ENCODE peak calls at places on chromosomes 13 and 19, in ten cellular contexts. One of them, this sample, is unnamed.

GRCh38 chr19:41263042-41263849 is 926 bp upstream of the HNRNPUL1 start:
- DNase-seq in NCI-H1105: peak
- DNase-seq in stimulated activated CD8-positive, alpha-beta memory T cell treated with anti-CD3 and anti-CD28 coated beads, Interleukin-7, amount 100 ng/mL, for 48 hours: peak
- DNase-seq in heart right ventricle: peak
- DNase-seq in activated gamma-delta T cell: peak
- DNase-seq in iris pigment epithelial cell: peak
- DNase-seq in NCI-H2081 treated with DMSO at 0.1 percent for 48 hours: no peak
- DNase-seq in RCC 7860: peak
- DNase-seq in Daoy: peak
- DNase-seq in HT-29: no peak
- DNase-seq in this sample: peak

GRCh38 chr19:53881482-53882390 is at the start of gene PRKCG:
- DNase-seq in NCI-H1105: peak
- DNase-seq in stimulated activated CD8-positive, alpha-beta memory T cell treated with anti-CD3 and anti-CD28 coated beads, Interleukin-7, amount 100 ng/mL, for 48 hours: no peak
- DNase-seq in heart right ventricle: peak
- DNase-seq in activated gamma-delta T cell: peak
- DNase-seq in iris pigment epithelial cell: no peak
- DNase-seq in NCI-H2081 treated with DMSO at 0.1 percent for 48 hours: no peak
- DNase-seq in RCC 7860: no peak
- DNase-seq in Daoy: peak
- DNase-seq in HT-29: peak
- DNase-seq in this sample: no peak

GRCh38 chr13:24233351-24233901 is 72.9 kb downstream of the SPATA13 start:
- DNase-seq in NCI-H1105: no peak
- DNase-seq in stimulated activated CD8-positive, alpha-beta memory T cell treated with anti-CD3 and anti-CD28 coated beads, Interleukin-7, amount 100 ng/mL, for 48 hours: no peak
- DNase-seq in heart right ventricle: no peak
- DNase-seq in activated gamma-delta T cell: no peak
- DNase-seq in iris pigment epithelial cell: peak
- DNase-seq in NCI-H2081 treated with DMSO at 0.1 percent for 48 hours: no peak
- DNase-seq in RCC 7860: no peak
- DNase-seq in Daoy: no peak
- DNase-seq in HT-29: no peak
- DNase-seq in this sample: no peak

GRCh38 chr13:113904411-113904810 is 40.5 kb upstream of the GAS6 start:
- DNase-seq in NCI-H1105: no peak
- DNase-seq in stimulated activated CD8-positive, alpha-beta memory T cell treated with anti-CD3 and anti-CD28 coated beads, Interleukin-7, amount 100 ng/mL, for 48 hours: no peak
- DNase-seq in heart right ventricle: peak
- DNase-seq in activated gamma-delta T cell: no peak
- DNase-seq in iris pigment epithelial cell: peak
- DNase-seq in NCI-H2081 treated with DMSO at 0.1 percent for 48 hours: no peak
- DNase-seq in RCC 7860: peak
- DNase-seq in Daoy: peak
- DNase-seq in HT-29: peak
- DNase-seq in this sample: no peak

GRCh38 chr13:110250258-110250891 is 56.6 kb downstream of the COL4A1 start:
- DNase-seq in NCI-H1105: no peak
- DNase-seq in stimulated activated CD8-positive, alpha-beta memory T cell treated with anti-CD3 and anti-CD28 coated beads, Interleukin-7, amount 100 ng/mL, for 48 hours: no peak
- DNase-seq in heart right ventricle: peak
- DNase-seq in activated gamma-delta T cell: no peak
- DNase-seq in iris pigment epithelial cell: peak
- DNase-seq in NCI-H2081 treated with DMSO at 0.1 percent for 48 hours: no peak
- DNase-seq in RCC 7860: peak
- DNase-seq in Daoy: no peak
- DNase-seq in HT-29: no peak
- DNase-seq in this sample: peak

GRCh38 chr13:78650725-78651083 is 8.3 kb downstream of the OBI1 start:
- DNase-seq in NCI-H1105: no peak
- DNase-seq in stimulated activated CD8-positive, alpha-beta memory T cell treated with anti-CD3 and anti-CD28 coated beads, Interleukin-7, amount 100 ng/mL, for 48 hours: no peak
- DNase-seq in heart right ventricle: no peak
- DNase-seq in activated gamma-delta T cell: no peak
- DNase-seq in iris pigment epithelial cell: no peak
- DNase-seq in NCI-H2081 treated with DMSO at 0.1 percent for 48 hours: no peak
- DNase-seq in RCC 7860: no peak
- DNase-seq in Daoy: no peak
- DNase-seq in HT-29: no peak
- DNase-seq in this sample: no peak

GRCh38 chr19:17220207-17220758 is 5.1 kb downstream of the USE1 start:
- DNase-seq in NCI-H1105: no peak
- DNase-seq in stimulated activated CD8-positive, alpha-beta memory T cell treated with anti-CD3 and anti-CD28 coated beads, Interleukin-7, amount 100 ng/mL, for 48 hours: no peak
- DNase-seq in heart right ventricle: no peak
- DNase-seq in activated gamma-delta T cell: no peak
- DNase-seq in iris pigment epithelial cell: peak
- DNase-seq in NCI-H2081 treated with DMSO at 0.1 percent for 48 hours: no peak
- DNase-seq in RCC 7860: peak
- DNase-seq in Daoy: peak
- DNase-seq in HT-29: peak
- DNase-seq in this sample: peak

GRCh38 chr13:74251778-74252519 is 117.7 kb upstream of the KLF12 start:
- DNase-seq in NCI-H1105: peak
- DNase-seq in stimulated activated CD8-positive, alpha-beta memory T cell treated with anti-CD3 and anti-CD28 coated beads, Interleukin-7, amount 100 ng/mL, for 48 hours: no peak
- DNase-seq in heart right ventricle: no peak
- DNase-seq in activated gamma-delta T cell: no peak
- DNase-seq in iris pigment epithelial cell: no peak
- DNase-seq in NCI-H2081 treated with DMSO at 0.1 percent for 48 hours: no peak
- DNase-seq in RCC 7860: no peak
- DNase-seq in Daoy: no peak
- DNase-seq in HT-29: no peak
- DNase-seq in this sample: no peak

GRCh38 chr13:101893021-101893420 is 440.5 kb downstream of the ITGBL1 start:
- DNase-seq in NCI-H1105: no peak
- DNase-seq in stimulated activated CD8-positive, alpha-beta memory T cell treated with anti-CD3 and anti-CD28 coated beads, Interleukin-7, amount 100 ng/mL, for 48 hours: no peak
- DNase-seq in heart right ventricle: no peak
- DNase-seq in activated gamma-delta T cell: no peak
- DNase-seq in iris pigment epithelial cell: no peak
- DNase-seq in NCI-H2081 treated with DMSO at 0.1 percent for 48 hours: no peak
- DNase-seq in RCC 7860: no peak
- DNase-seq in Daoy: no peak
- DNase-seq in HT-29: no peak
- DNase-seq in this sample: no peak

GRCh38 chr13:52980695-52981094 is 47.9 kb upstream of the OLFM4 start:
- DNase-seq in NCI-H1105: no peak
- DNase-seq in stimulated activated CD8-positive, alpha-beta memory T cell treated with anti-CD3 and anti-CD28 coated beads, Interleukin-7, amount 100 ng/mL, for 48 hours: no peak
- DNase-seq in heart right ventricle: no peak
- DNase-seq in activated gamma-delta T cell: no peak
- DNase-seq in iris pigment epithelial cell: no peak
- DNase-seq in NCI-H2081 treated with DMSO at 0.1 percent for 48 hours: no peak
- DNase-seq in RCC 7860: no peak
- DNase-seq in Daoy: no peak
- DNase-seq in HT-29: no peak
- DNase-seq in this sample: no peak

GRCh38 chr19:34888091-34888490 is 38.6 kb upstream of the ZNF30 start:
- DNase-seq in NCI-H1105: no peak
- DNase-seq in stimulated activated CD8-positive, alpha-beta memory T cell treated with anti-CD3 and anti-CD28 coated beads, Interleukin-7, amount 100 ng/mL, for 48 hours: no peak
- DNase-seq in heart right ventricle: no peak
- DNase-seq in activated gamma-delta T cell: no peak
- DNase-seq in iris pigment epithelial cell: no peak
- DNase-seq in NCI-H2081 treated with DMSO at 0.1 percent for 48 hours: no peak
- DNase-seq in RCC 7860: no peak
- DNase-seq in Daoy: no peak
- DNase-seq in HT-29: peak
- DNase-seq in this sample: no peak

GRCh38 chr19:46970815-46971214 is 48.8 kb upstream of the NPAS1 start:
- DNase-seq in NCI-H1105: no peak
- DNase-seq in stimulated activated CD8-positive, alpha-beta memory T cell treated with anti-CD3 and anti-CD28 coated beads, Interleukin-7, amount 100 ng/mL, for 48 hours: no peak
- DNase-seq in heart right ventricle: peak
- DNase-seq in activated gamma-delta T cell: no peak
- DNase-seq in iris pigment epithelial cell: no peak
- DNase-seq in NCI-H2081 treated with DMSO at 0.1 percent for 48 hours: no peak
- DNase-seq in RCC 7860: peak
- DNase-seq in Daoy: peak
- DNase-seq in HT-29: no peak
- DNase-seq in this sample: peak

GRCh38 chr19:19628499-19629134 is 597 bp upstream of the LPAR2 start:
- DNase-seq in NCI-H1105: peak
- DNase-seq in stimulated activated CD8-positive, alpha-beta memory T cell treated with anti-CD3 and anti-CD28 coated beads, Interleukin-7, amount 100 ng/mL, for 48 hours: no peak
- DNase-seq in heart right ventricle: no peak
- DNase-seq in activated gamma-delta T cell: peak
- DNase-seq in iris pigment epithelial cell: peak
- DNase-seq in NCI-H2081 treated with DMSO at 0.1 percent for 48 hours: no peak
- DNase-seq in RCC 7860: no peak
- DNase-seq in Daoy: peak
- DNase-seq in HT-29: peak
- DNase-seq in this sample: no peak